ENCODE peak calls at places on chromosomes 6 and 20, in seven cellular contexts. J, E, Y, M, U, Z and G are unnamed samples.

GRCh38 chr20:46400253-46400652 is 6.2 kb downstream of the ELMO2 start:
- DNase-seq in J (no peak), E (peak; percentile 40), Y (peak; percentile 28), M (peak; percentile 37), U (peak; percentile 30), Z (no peak), G (no peak)

GRCh38 chr20:25493137-25493536 is 85.7 kb downstream of the GINS1 start:
- DNase-seq in J (no peak), E (no peak), Y (no peak), M (no peak), U (no peak), Z (no peak), G (no peak)

GRCh38 chr6:130033999-130034814 is 15.8 kb downstream of the L3MBTL3 start:
- DNase-seq in J (no peak), E (no peak), Y (peak; percentile 41), M (no peak), U (no peak), Z (no peak), G (no peak)

GRCh38 chr20:40769677-40770285 is 80.7 kb upstream of the MAFB start:
- DNase-seq in J (no peak), E (no peak), Y (no peak), M (no peak), U (no peak), Z (no peak), G (peak; percentile 38)

GRCh38 chr6:139941826-139942225 is 567.4 kb upstream of the CITED2 start:
- DNase-seq in J (no peak), E (no peak), Y (no peak), M (no peak), U (no peak), Z (no peak), G (no peak)

GRCh38 chr20:49914310-49915117 is 815 bp downstream of the SPATA2 start:
- DNase-seq in J (no peak), E (no peak), Y (no peak), M (no peak), U (no peak), Z (no peak), G (no peak)

GRCh38 chr6:126103993-126104392 is 117.7 kb downstream of the TRMT11 start:
- DNase-seq in J (no peak), E (no peak), Y (no peak), M (no peak), U (no peak), Z (no peak), G (no peak)

GRCh38 chr20:60062431-60063336 is 104.5 kb downstream of the CDH26 start:
- DNase-seq in J (no peak), E (no peak), Y (peak; percentile 46), M (no peak), U (peak; percentile 33), Z (no peak), G (no peak)

GRCh38 chr20:19789009-19789408 is 31.0 kb downstream of the RIN2 start:
- DNase-seq in J (peak; percentile 42), E (no peak), Y (no peak), M (no peak), U (no peak), Z (no peak), G (no peak)

GRCh38 chr20:13526551-13526950 is 112.2 kb downstream of the TASP1 start:
- DNase-seq in J (no peak), E (no peak), Y (no peak), M (no peak), U (no peak), Z (no peak), G (no peak)

GRCh38 chr6:125746731-125747588 is 2.5 kb upstream of the HEY2 start:
- DNase-seq in J (peak; percentile 27), E (peak; percentile 92), Y (peak; percentile 46), M (peak; percentile 85), U (peak; percentile 64), Z (peak; percentile 71), G (peak; percentile 90)

GRCh38 chr20:931401-931800 is 15.3 kb upstream of the ANGPT4 start:
- DNase-seq in J (peak; percentile 42), E (no peak), Y (no peak), M (peak; percentile 21), U (no peak), Z (no peak), G (no peak)

GRCh38 chr20:19211661-19212523 is 550 bp upstream of the SLC24A3 start:
- DNase-seq in J (no peak), E (no peak), Y (peak; percentile 64), M (peak; percentile 59), U (no peak), Z (no peak), G (no peak)

GRCh38 chr20:5397418-5397817 is 80.7 kb upstream of the PROKR2 start:
- DNase-seq in J (no peak), E (no peak), Y (no peak), M (no peak), U (no peak), Z (no peak), G (no peak)

GRCh38 chr6:3277251-3277650 is 18.5 kb downstream of the PSMG4 start:
- DNase-seq in J (no peak), E (no peak), Y (no peak), M (no peak), U (no peak), Z (no peak), G (no peak)

GRCh38 chr20:2599265-2600060 is 53.0 kb upstream of the NOP56 start:
- DNase-seq in J (no peak), E (no peak), Y (no peak), M (peak; percentile 57), U (no peak), Z (no peak), G (no peak)

GRCh38 chr20:63350597-63351379 is 10.4 kb downstream of the CHRNA4 start:
- DNase-seq in J (no peak), E (no peak), Y (no peak), M (no peak), U (no peak), Z (no peak), G (no peak)

GRCh38 chr6:107585815-107586435 is 96.0 kb downstream of the SOBP start:
- DNase-seq in J (no peak), E (no peak), Y (no peak), M (peak; percentile 22), U (no peak), Z (no peak), G (no peak)

GRCh38 chr6:37182736-37183590 is 13.0 kb downstream of the PIM1 start:
- DNase-seq in J (no peak), E (peak; percentile 46), Y (no peak), M (no peak), U (no peak), Z (no peak), G (no peak)

GRCh38 chr6:159106627-159107241 is 61.9 kb upstream of the TAGAP start:
- DNase-seq in J (peak; percentile 59), E (no peak), Y (peak; percentile 52), M (peak; percentile 67), U (peak; percentile 39), Z (peak; percentile 68), G (peak; percentile 64)

GRCh38 chr6:100504786-100505737 is 40.3 kb upstream of the SIM1 start:
- DNase-seq in J (peak; percentile 20), E (no peak), Y (no peak), M (no peak), U (peak; percentile 21), Z (no peak), G (no peak)

GRCh38 chr6:54775586-54775985 is 71.0 kb upstream of the FAM83B start:
- DNase-seq in J (no peak), E (no peak), Y (no peak), M (no peak), U (no peak), Z (no peak), G (no peak)

GRCh38 chr20:48317578-48317977 is 510.2 kb downstream of the PREX1 start:
- DNase-seq in J (no peak), E (no peak), Y (no peak), M (no peak), U (no peak), Z (no peak), G (no peak)

GRCh38 chr20:62860924-62861691 is 514 bp downstream of the TCFL5 start:
- DNase-seq in J (peak; percentile 29), E (no peak), Y (peak; percentile 41), M (peak; percentile 30), U (no peak), Z (no peak), G (no peak)

GRCh38 chr6:142867988-142868818 is 76.8 kb downstream of the HIVEP2 start:
- DNase-seq in J (no peak), E (no peak), Y (no peak), M (peak; percentile 83), U (no peak), Z (no peak), G (no peak)

GRCh38 chr6:113120214-113120576 is 737.0 kb upstream of the MARCKS start:
- DNase-seq in J (peak; percentile 70), E (no peak), Y (no peak), M (no peak), U (no peak), Z (no peak), G (no peak)

GRCh38 chr20:3887870-3888614 is 1.1 kb upstream of the PANK2 start:
- DNase-seq in J (peak; percentile 42), E (peak; percentile 25), Y (no peak), M (no peak), U (no peak), Z (no peak), G (no peak)

GRCh38 chr20:3890410-3890751 is 1.2 kb downstream of the PANK2 start:
- DNase-seq in J (no peak), E (peak; percentile 19), Y (no peak), M (peak; percentile 29), U (no peak), Z (no peak), G (no peak)

GRCh38 chr20:3890999-3891929 is 2.1 kb downstream of the PANK2 start:
- DNase-seq in J (no peak), E (peak; percentile 16), Y (no peak), M (no peak), U (no peak), Z (no peak), G (no peak)

GRCh38 chr20:3889489-3890409 is 562 bp downstream of the PANK2 start:
- DNase-seq in J (peak; percentile 37), E (peak; percentile 4), Y (peak; percentile 40), M (peak; percentile 13), U (no peak), Z (peak; percentile 37), G (peak; percentile 78)

GRCh38 chr20:3888622-3889488 is at the start of gene PANK2:
- DNase-seq in J (peak; percentile 100), E (peak; percentile 99), Y (peak; percentile 100), M (peak; percentile 99), U (peak; percentile 98), Z (peak; percentile 100), G (peak; percentile 99)
- H3K4me3 ChIP-seq in J (peak within 1 kb of the TSS; percentile 79), E (peak within 1 kb of the TSS; percentile 100), Y (peak within 1 kb of the TSS; percentile 92), M (peak within 1 kb of the TSS; percentile 89), U (peak within 1 kb of the TSS; percentile 98), Z (peak within 1 kb of the TSS; percentile 81), G (peak within 1 kb of the TSS; percentile 99)

GRCh38 chr6:148700047-148700712 is 46.6 kb upstream of the UST start:
- DNase-seq in J (no peak), E (no peak), Y (no peak), M (no peak), U (no peak), Z (no peak), G (no peak)
- H3K4me3 ChIP-seq in J (peak overlapping the region; percentile 30), E (peak overlapping the region; percentile 32), Y (no peak overlapping the region), M (no peak overlapping the region), U (peak overlapping the region; percentile 34), Z (peak overlapping the region; percentile 48), G (peak overlapping the region; percentile 60)

GRCh38 chr6:151806757-151807512 is 547 bp upstream of the ESR1 start:
- DNase-seq in J (no peak), E (no peak), Y (peak; percentile 18), M (peak; percentile 28), U (no peak), Z (no peak), G (no peak)
- H3K4me3 ChIP-seq in J (no peak overlapping the region), E (peak overlapping the region; percentile 73), Y (peak overlapping the region; percentile 44), M (peak overlapping the region; percentile 51), U (peak overlapping the region; percentile 51), Z (peak overlapping the region; percentile 65), G (peak overlapping the region; percentile 83)

GRCh38 chr20:21706345-21707195 is 1.1 kb downstream of the PAX1 start:
- DNase-seq in J (no peak), E (no peak), Y (no peak), M (no peak), U (no peak), Z (no peak), G (no peak)
- H3K4me3 ChIP-seq in J (no peak overlapping the region), E (no peak overlapping the region), Y (no peak overlapping the region), M (no peak overlapping the region), U (no peak overlapping the region), Z (peak overlapping the region; percentile 46), G (peak overlapping the region; percentile 35)